ENCODE peak calls at places on chromosomes 13 and 19, in four cellular contexts. One of them, this sample, is unnamed.

GRCh38 chr13:69565334-69565733 is 542.3 kb upstream of the ATXN8OS start:
- DNase-seq in body of pancreas: no peak
- DNase-seq in endothelial cell of umbilical vein: peak
- DNase-seq in esophagus squamous epithelium: no peak
- DNase-seq in this sample: no peak

GRCh38 chr13:80931118-80931517 is 590.2 kb upstream of the SPRY2 start:
- DNase-seq in endothelial cell of umbilical vein: no peak
- DNase-seq in esophagus squamous epithelium: no peak
- DNase-seq in body of pancreas: no peak
- DNase-seq in this sample: no peak

GRCh38 chr13:80341771-80342271 is 895 bp upstream of the SPRY2 start:
- DNase-seq in endothelial cell of umbilical vein: peak
- DNase-seq in esophagus squamous epithelium: no peak
- DNase-seq in body of pancreas: peak
- DNase-seq in this sample: peak

GRCh38 chr19:46660008-46660517 is 919 bp downstream of the DACT3 start:
- DNase-seq in body of pancreas: no peak
- DNase-seq in endothelial cell of umbilical vein: no peak
- DNase-seq in esophagus squamous epithelium: no peak
- DNase-seq in this sample: no peak

GRCh38 chr13:59176775-59177174 is 987.0 kb downstream of the DIAPH3 start:
- DNase-seq in body of pancreas: no peak
- DNase-seq in esophagus squamous epithelium: no peak
- DNase-seq in endothelial cell of umbilical vein: no peak
- DNase-seq in this sample: no peak

GRCh38 chr13:20118268-20119140 is 42.3 kb downstream of the GJA3 start:
- DNase-seq in body of pancreas: peak
- DNase-seq in esophagus squamous epithelium: no peak
- DNase-seq in endothelial cell of umbilical vein: peak
- DNase-seq in this sample: peak

GRCh38 chr13:61463027-61463426 is 47.4 kb upstream of the PCDH20 start:
- DNase-seq in body of pancreas: no peak
- DNase-seq in endothelial cell of umbilical vein: no peak
- DNase-seq in esophagus squamous epithelium: no peak
- DNase-seq in this sample: no peak

GRCh38 chr13:112145221-112146072 is 78.5 kb downstream of the SOX1 start:
- DNase-seq in body of pancreas: no peak
- DNase-seq in esophagus squamous epithelium: no peak
- DNase-seq in endothelial cell of umbilical vein: no peak
- DNase-seq in this sample: no peak

GRCh38 chr13:76972430-76972829 is 19.5 kb upstream of the CLN5 start:
- DNase-seq in body of pancreas: no peak
- DNase-seq in endothelial cell of umbilical vein: no peak
- DNase-seq in esophagus squamous epithelium: no peak
- DNase-seq in this sample: no peak

GRCh38 chr19:43683905-43684304 is 13.9 kb upstream of the PLAUR start:
- DNase-seq in endothelial cell of umbilical vein: no peak
- DNase-seq in body of pancreas: no peak
- DNase-seq in esophagus squamous epithelium: no peak
- DNase-seq in this sample: no peak

GRCh38 chr13:27976362-27977177 is 7.5 kb upstream of the CDX2 start:
- DNase-seq in esophagus squamous epithelium: no peak
- DNase-seq in body of pancreas: no peak
- DNase-seq in endothelial cell of umbilical vein: no peak
- DNase-seq in this sample: no peak

GRCh38 chr19:20513179-20513934 is 52.2 kb downstream of the ZNF737 start:
- DNase-seq in body of pancreas: peak
- DNase-seq in esophagus squamous epithelium: no peak
- DNase-seq in endothelial cell of umbilical vein: no peak
- DNase-seq in this sample: no peak

GRCh38 chr19:9528757-9529336 is 9.6 kb downstream of the ZNF426 start:
- DNase-seq in endothelial cell of umbilical vein: peak
- DNase-seq in body of pancreas: no peak
- DNase-seq in esophagus squamous epithelium: no peak
- DNase-seq in this sample: no peak

GRCh38 chr13:54573186-54573585 is 1544.6 kb downstream of the OLFM4 start:
- DNase-seq in body of pancreas: no peak
- DNase-seq in endothelial cell of umbilical vein: no peak
- DNase-seq in esophagus squamous epithelium: no peak
- DNase-seq in this sample: no peak

GRCh38 chr13:33797622-33798021 is 20.3 kb upstream of the RFC3 start:
- DNase-seq in body of pancreas: no peak
- DNase-seq in endothelial cell of umbilical vein: no peak
- DNase-seq in esophagus squamous epithelium: no peak
- DNase-seq in this sample: no peak

GRCh38 chr13:31747966-31748365 is 8.6 kb downstream of the RXFP2 start:
- DNase-seq in endothelial cell of umbilical vein: no peak
- DNase-seq in body of pancreas: no peak
- DNase-seq in esophagus squamous epithelium: no peak
- DNase-seq in this sample: no peak

GRCh38 chr19:11018179-11018578 is 57.3 kb downstream of the SMARCA4 start:
- DNase-seq in endothelial cell of umbilical vein: no peak
- DNase-seq in body of pancreas: no peak
- DNase-seq in esophagus squamous epithelium: no peak
- DNase-seq in this sample: no peak

GRCh38 chr19:41893899-41894298 is 10.9 kb downstream of the ARHGEF1 start:
- DNase-seq in endothelial cell of umbilical vein: no peak
- DNase-seq in body of pancreas: no peak
- DNase-seq in esophagus squamous epithelium: no peak
- DNase-seq in this sample: no peak

GRCh38 chr13:32622827-32623226 is 36.6 kb downstream of the PDS5B start:
- DNase-seq in body of pancreas: no peak
- DNase-seq in endothelial cell of umbilical vein: no peak
- DNase-seq in esophagus squamous epithelium: no peak
- DNase-seq in this sample: no peak

GRCh38 chr19:18135712-18136584 is 17.0 kb upstream of the PIK3R2 start:
- DNase-seq in esophagus squamous epithelium: no peak
- DNase-seq in endothelial cell of umbilical vein: no peak
- DNase-seq in body of pancreas: peak
- DNase-seq in this sample: no peak

GRCh38 chr13:32381539-32381938 is 46.4 kb downstream of the N4BP2L1 start:
- DNase-seq in endothelial cell of umbilical vein: peak
- DNase-seq in body of pancreas: peak
- DNase-seq in esophagus squamous epithelium: no peak
- DNase-seq in this sample: no peak

GRCh38 chr13:34777914-34778303 is 164.2 kb upstream of the NBEA start:
- DNase-seq in esophagus squamous epithelium: no peak
- DNase-seq in endothelial cell of umbilical vein: no peak
- DNase-seq in body of pancreas: no peak
- DNase-seq in this sample: no peak

GRCh38 chr19:54462072-54462712 is 1.4 kb downstream of the LENG9 start:
- DNase-seq in esophagus squamous epithelium: no peak
- DNase-seq in endothelial cell of umbilical vein: peak
- DNase-seq in body of pancreas: peak
- DNase-seq in this sample: no peak

GRCh38 chr13:53206455-53206854 is 177.8 kb downstream of the OLFM4 start:
- DNase-seq in endothelial cell of umbilical vein: no peak
- DNase-seq in body of pancreas: no peak
- DNase-seq in esophagus squamous epithelium: no peak
- DNase-seq in this sample: no peak

GRCh38 chr13:109924376-109924775 is 138.0 kb upstream of the IRS2 start:
- DNase-seq in esophagus squamous epithelium: no peak
- DNase-seq in endothelial cell of umbilical vein: no peak
- DNase-seq in body of pancreas: no peak
- DNase-seq in this sample: no peak

GRCh38 chr19:32172761-32173160 is 172.6 kb upstream of the ZNF507 start:
- DNase-seq in endothelial cell of umbilical vein: no peak
- DNase-seq in esophagus squamous epithelium: no peak
- DNase-seq in body of pancreas: no peak
- DNase-seq in this sample: no peak

GRCh38 chr13:110523180-110523579 is 38.3 kb downstream of the RAB20 start:
- DNase-seq in esophagus squamous epithelium: no peak
- DNase-seq in endothelial cell of umbilical vein: no peak
- DNase-seq in body of pancreas: no peak
- DNase-seq in this sample: no peak

GRCh38 chr13:39588384-39588783 is 14.6 kb downstream of the LHFPL6 start:
- DNase-seq in body of pancreas: no peak
- DNase-seq in esophagus squamous epithelium: no peak
- DNase-seq in endothelial cell of umbilical vein: no peak
- DNase-seq in this sample: no peak

GRCh38 chr13:95164830-95165229 is 136.4 kb downstream of the ABCC4 start:
- DNase-seq in endothelial cell of umbilical vein: no peak
- DNase-seq in body of pancreas: no peak
- DNase-seq in esophagus squamous epithelium: no peak
- DNase-seq in this sample: no peak

GRCh38 chr13:95168191-95168590 is 133.1 kb downstream of the ABCC4 start:
- DNase-seq in esophagus squamous epithelium: no peak
- DNase-seq in body of pancreas: no peak
- DNase-seq in endothelial cell of umbilical vein: no peak
- DNase-seq in this sample: no peak
- H3K27ac ChIP-seq in esophagus squamous epithelium: no peak
- H3K27ac ChIP-seq in body of pancreas: no peak
- H3K27ac ChIP-seq in endothelial cell of umbilical vein: no peak
- H3K27ac ChIP-seq in this sample: no peak

GRCh38 chr19:14408641-14409120 is 10.5 kb downstream of the DDX39A start:
- DNase-seq in body of pancreas: no peak
- DNase-seq in endothelial cell of umbilical vein: no peak
- DNase-seq in esophagus squamous epithelium: no peak
- DNase-seq in this sample: no peak

GRCh38 chr19:14409157-14410053 is 9.7 kb downstream of the DDX39A start:
- DNase-seq in body of pancreas: no peak
- DNase-seq in endothelial cell of umbilical vein: no peak
- DNase-seq in esophagus squamous epithelium: no peak
- DNase-seq in this sample: no peak

GRCh38 chr19:14411161-14411560 is 8.0 kb downstream of the DDX39A start:
- DNase-seq in esophagus squamous epithelium: no peak
- DNase-seq in endothelial cell of umbilical vein: no peak
- DNase-seq in body of pancreas: no peak
- DNase-seq in this sample: no peak

GRCh38 chr19:14410775-14411134 is 8.4 kb downstream of the DDX39A start:
- DNase-seq in endothelial cell of umbilical vein: no peak
- DNase-seq in body of pancreas: no peak
- DNase-seq in esophagus squamous epithelium: no peak
- DNase-seq in this sample: no peak

DNA sequence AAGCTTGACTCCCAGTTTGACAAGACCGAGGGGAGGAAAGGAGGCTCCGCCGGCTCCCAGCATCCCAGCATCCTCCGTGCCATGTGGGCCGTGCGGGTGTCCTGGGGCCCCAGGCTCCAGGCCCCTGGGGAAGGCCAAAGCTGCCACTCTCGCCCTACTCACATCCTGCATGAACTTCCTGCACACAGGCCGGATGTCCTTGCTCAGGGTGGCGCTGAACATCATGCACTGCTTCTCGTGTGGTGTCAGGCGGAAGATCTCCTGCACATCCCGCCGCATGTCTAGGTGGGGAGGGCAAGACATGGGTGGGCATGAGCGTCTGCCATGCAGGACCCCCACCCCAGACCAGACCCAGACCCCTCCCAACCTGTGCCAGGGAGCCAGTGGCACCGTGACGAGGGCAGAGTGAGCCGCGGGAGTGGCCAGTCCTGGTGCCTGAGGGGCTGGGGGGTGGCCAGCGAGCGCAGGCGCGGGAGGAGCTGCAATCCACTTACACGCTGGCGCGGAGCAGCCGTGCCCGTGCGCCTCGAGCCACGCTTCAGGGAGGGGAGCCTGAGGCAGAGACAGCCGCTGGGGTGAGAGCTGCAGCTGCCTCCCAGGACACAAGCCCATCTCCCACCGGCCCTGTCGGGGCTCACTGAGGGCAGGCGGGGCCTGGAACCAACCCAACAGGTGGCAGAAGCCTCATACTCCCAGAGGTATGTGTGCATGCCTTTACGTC is 8.9 kb downstream of the DDX39A start:
- DNase-seq in endothelial cell of umbilical vein: no peak
- DNase-seq in body of pancreas: no peak
- DNase-seq in esophagus squamous epithelium: no peak
- DNase-seq in this sample: no peak
- TF ChIP-seq POLR2A in endothelial cell of umbilical vein: no peak
- TF ChIP-seq POLR2A in body of pancreas: no peak
- TF ChIP-seq POLR2A in esophagus squamous epithelium: no peak
- TF ChIP-seq POLR2A in this sample: no peak

DNA sequence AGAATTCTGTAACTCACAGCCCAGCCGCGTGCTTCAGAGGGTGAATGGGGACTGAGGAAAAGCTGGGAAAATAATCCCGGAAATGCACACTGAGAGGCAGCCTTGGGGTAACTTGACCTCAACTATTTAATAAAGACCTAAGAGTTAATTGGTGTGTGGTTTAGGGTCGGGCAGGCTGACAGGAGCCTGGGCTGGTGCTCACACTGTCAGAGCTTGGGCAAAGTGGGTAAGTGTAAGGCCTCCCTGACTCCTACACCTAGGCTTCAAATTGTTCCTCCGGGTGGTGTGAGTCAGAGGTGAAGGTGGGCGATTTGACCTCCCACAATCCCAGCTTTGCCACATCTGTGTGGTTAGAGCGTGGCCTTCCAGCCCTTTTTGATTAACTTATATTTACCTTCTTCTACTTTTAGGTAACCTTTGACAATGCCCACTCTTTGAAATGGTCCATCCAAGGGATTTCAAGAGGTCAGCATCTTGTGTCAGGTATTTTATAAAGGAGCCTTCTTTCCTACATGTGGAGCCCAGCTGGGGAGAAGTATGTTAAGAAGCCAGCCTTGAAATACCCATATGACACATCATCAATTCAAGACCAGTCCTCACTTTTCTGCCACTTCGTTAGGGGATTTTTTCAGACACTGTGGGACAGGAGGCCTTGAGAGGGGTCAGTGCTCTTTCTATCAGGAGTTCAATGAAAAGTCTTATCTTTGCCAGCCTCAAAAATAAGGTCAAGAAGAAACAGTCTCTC is 114.2 kb downstream of the NUFIP1 start:
- DNase-seq in endothelial cell of umbilical vein: no peak
- DNase-seq in body of pancreas: no peak
- DNase-seq in esophagus squamous epithelium: no peak
- DNase-seq in this sample: no peak
- H3K27ac ChIP-seq in endothelial cell of umbilical vein: no peak
- H3K27ac ChIP-seq in body of pancreas: no peak
- H3K27ac ChIP-seq in esophagus squamous epithelium: no peak
- H3K27ac ChIP-seq in this sample: no peak

GRCh38 chr19:1725100-1726064 is 27.9 kb upstream of the ONECUT3 start:
- DNase-seq in esophagus squamous epithelium: no peak
- DNase-seq in endothelial cell of umbilical vein: peak
- DNase-seq in body of pancreas: peak
- DNase-seq in this sample: peak
- TF ChIP-seq POLR2A in esophagus squamous epithelium: no peak
- TF ChIP-seq POLR2A in endothelial cell of umbilical vein: no peak
- TF ChIP-seq POLR2A in body of pancreas: no peak
- TF ChIP-seq POLR2A in this sample: no peak

DNA sequence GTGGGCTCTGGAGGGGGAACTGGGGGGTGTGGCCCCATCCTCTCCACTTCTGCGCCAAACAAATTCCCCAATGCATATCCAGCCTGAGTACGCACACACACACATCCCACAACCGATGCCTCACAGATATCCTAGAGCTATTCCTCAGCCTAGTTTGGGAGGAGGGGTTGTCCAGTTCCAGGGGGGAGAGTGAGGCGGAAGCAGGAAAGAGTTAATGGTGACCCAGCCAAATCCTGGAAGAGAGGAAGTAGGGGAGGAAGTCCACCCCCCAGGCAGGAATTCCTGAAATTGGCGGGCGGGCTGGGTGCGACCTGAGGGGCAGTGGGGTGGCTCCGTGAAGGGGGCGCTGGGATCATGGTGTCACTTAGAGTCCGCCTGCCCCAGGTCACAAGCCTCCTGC is 897 bp downstream of the GPR4 start:
- DNase-seq in endothelial cell of umbilical vein: peak
- DNase-seq in body of pancreas: no peak
- DNase-seq in esophagus squamous epithelium: no peak
- DNase-seq in this sample: no peak
- H3K27ac ChIP-seq in endothelial cell of umbilical vein: peak
- H3K27ac ChIP-seq in body of pancreas: peak
- H3K27ac ChIP-seq in esophagus squamous epithelium: no peak
- H3K27ac ChIP-seq in this sample: peak